ENCODE peak calls at places on chromosome 16, in eight cellular contexts. One of them, this sample, is unnamed.

GRCh38 chr16:82888616-82889015 is 261.8 kb downstream of the CDH13 start:
- DNase-seq in tibial artery: no peak
- DNase-seq in NCI-H1417 treated with DMSO at 0.1 percent for 48 hours: no peak
- DNase-seq in M059J: peak
- DNase-seq in NCI-H524: peak
- DNase-seq in body of pancreas: no peak
- DNase-seq in AG08395: peak
- DNase-seq in stimulated activated CD4-positive, alpha-beta T cell treated with anti-CD3 and anti-CD28 coated beads, Interleukin-2, amount 100 ng/mL, for 4 hours: no peak
- DNase-seq in this sample: no peak

GRCh38 chr16:31064882-31065461 is 9.1 kb downstream of the ZNF668 start:
- DNase-seq in tibial artery: peak
- DNase-seq in NCI-H1417 treated with DMSO at 0.1 percent for 48 hours: no peak
- DNase-seq in M059J: peak
- DNase-seq in NCI-H524: peak
- DNase-seq in body of pancreas: peak
- DNase-seq in AG08395: peak
- DNase-seq in stimulated activated CD4-positive, alpha-beta T cell treated with anti-CD3 and anti-CD28 coated beads, Interleukin-2, amount 100 ng/mL, for 4 hours: no peak
- DNase-seq in this sample: no peak

GRCh38 chr16:11106726-11107125 is 149.3 kb downstream of the SOCS1 start:
- DNase-seq in tibial artery: no peak
- DNase-seq in NCI-H1417 treated with DMSO at 0.1 percent for 48 hours: no peak
- DNase-seq in M059J: no peak
- DNase-seq in NCI-H524: no peak
- DNase-seq in body of pancreas: no peak
- DNase-seq in AG08395: no peak
- DNase-seq in stimulated activated CD4-positive, alpha-beta T cell treated with anti-CD3 and anti-CD28 coated beads, Interleukin-2, amount 100 ng/mL, for 4 hours: no peak
- DNase-seq in this sample: no peak

GRCh38 chr16:63663155-63663554 is 1458.7 kb downstream of the CDH11 start:
- DNase-seq in tibial artery: no peak
- DNase-seq in NCI-H1417 treated with DMSO at 0.1 percent for 48 hours: no peak
- DNase-seq in M059J: no peak
- DNase-seq in NCI-H524: no peak
- DNase-seq in body of pancreas: no peak
- DNase-seq in AG08395: no peak
- DNase-seq in stimulated activated CD4-positive, alpha-beta T cell treated with anti-CD3 and anti-CD28 coated beads, Interleukin-2, amount 100 ng/mL, for 4 hours: no peak
- DNase-seq in this sample: no peak

GRCh38 chr16:79628501-79628975 is 28.0 kb upstream of the MAF start:
- DNase-seq in tibial artery: no peak
- DNase-seq in NCI-H1417 treated with DMSO at 0.1 percent for 48 hours: no peak
- DNase-seq in M059J: peak
- DNase-seq in NCI-H524: no peak
- DNase-seq in body of pancreas: no peak
- DNase-seq in AG08395: no peak
- DNase-seq in stimulated activated CD4-positive, alpha-beta T cell treated with anti-CD3 and anti-CD28 coated beads, Interleukin-2, amount 100 ng/mL, for 4 hours: peak
- DNase-seq in this sample: no peak

GRCh38 chr16:5428932-5429331 is 331.3 kb upstream of the EEF2KMT start:
- DNase-seq in tibial artery: no peak
- DNase-seq in NCI-H1417 treated with DMSO at 0.1 percent for 48 hours: no peak
- DNase-seq in M059J: peak
- DNase-seq in NCI-H524: no peak
- DNase-seq in body of pancreas: no peak
- DNase-seq in AG08395: no peak
- DNase-seq in stimulated activated CD4-positive, alpha-beta T cell treated with anti-CD3 and anti-CD28 coated beads, Interleukin-2, amount 100 ng/mL, for 4 hours: no peak
- DNase-seq in this sample: no peak

GRCh38 chr16:14309906-14310305 is 238.8 kb downstream of the MRTFB start:
- DNase-seq in tibial artery: no peak
- DNase-seq in NCI-H1417 treated with DMSO at 0.1 percent for 48 hours: no peak
- DNase-seq in M059J: no peak
- DNase-seq in NCI-H524: no peak
- DNase-seq in body of pancreas: no peak
- DNase-seq in AG08395: peak
- DNase-seq in stimulated activated CD4-positive, alpha-beta T cell treated with anti-CD3 and anti-CD28 coated beads, Interleukin-2, amount 100 ng/mL, for 4 hours: no peak
- DNase-seq in this sample: no peak

GRCh38 chr16:5509336-5509735 is 411.7 kb upstream of the EEF2KMT start:
- DNase-seq in tibial artery: no peak
- DNase-seq in NCI-H1417 treated with DMSO at 0.1 percent for 48 hours: no peak
- DNase-seq in M059J: no peak
- DNase-seq in NCI-H524: no peak
- DNase-seq in body of pancreas: no peak
- DNase-seq in AG08395: no peak
- DNase-seq in stimulated activated CD4-positive, alpha-beta T cell treated with anti-CD3 and anti-CD28 coated beads, Interleukin-2, amount 100 ng/mL, for 4 hours: no peak
- DNase-seq in this sample: no peak

GRCh38 chr16:75494696-75495601 is at the start of gene CHST6:
- DNase-seq in tibial artery: no peak
- DNase-seq in NCI-H1417 treated with DMSO at 0.1 percent for 48 hours: no peak
- DNase-seq in M059J: peak
- DNase-seq in NCI-H524: no peak
- DNase-seq in body of pancreas: peak
- DNase-seq in AG08395: no peak
- DNase-seq in stimulated activated CD4-positive, alpha-beta T cell treated with anti-CD3 and anti-CD28 coated beads, Interleukin-2, amount 100 ng/mL, for 4 hours: no peak
- DNase-seq in this sample: no peak

GRCh38 chr16:56241596-56241995 is 50.3 kb downstream of the GNAO1 start:
- DNase-seq in tibial artery: no peak
- DNase-seq in NCI-H1417 treated with DMSO at 0.1 percent for 48 hours: no peak
- DNase-seq in M059J: peak
- DNase-seq in NCI-H524: no peak
- DNase-seq in body of pancreas: no peak
- DNase-seq in AG08395: no peak
- DNase-seq in stimulated activated CD4-positive, alpha-beta T cell treated with anti-CD3 and anti-CD28 coated beads, Interleukin-2, amount 100 ng/mL, for 4 hours: no peak
- DNase-seq in this sample: no peak

GRCh38 chr16:693766-694165 is 3.6 kb upstream of the WDR24 start:
- DNase-seq in tibial artery: no peak
- DNase-seq in NCI-H1417 treated with DMSO at 0.1 percent for 48 hours: no peak
- DNase-seq in M059J: no peak
- DNase-seq in NCI-H524: no peak
- DNase-seq in body of pancreas: no peak
- DNase-seq in AG08395: no peak
- DNase-seq in stimulated activated CD4-positive, alpha-beta T cell treated with anti-CD3 and anti-CD28 coated beads, Interleukin-2, amount 100 ng/mL, for 4 hours: no peak
- DNase-seq in this sample: no peak

GRCh38 chr16:84641643-84642358 is 6.5 kb upstream of the KLHL36 start:
- DNase-seq in tibial artery: no peak
- DNase-seq in NCI-H1417 treated with DMSO at 0.1 percent for 48 hours: no peak
- DNase-seq in M059J: no peak
- DNase-seq in NCI-H524: no peak
- DNase-seq in body of pancreas: no peak
- DNase-seq in AG08395: no peak
- DNase-seq in stimulated activated CD4-positive, alpha-beta T cell treated with anti-CD3 and anti-CD28 coated beads, Interleukin-2, amount 100 ng/mL, for 4 hours: no peak
- DNase-seq in this sample: no peak

GRCh38 chr16:49019081-49019633 is 262.5 kb downstream of the CBLN1 start:
- DNase-seq in tibial artery: no peak
- DNase-seq in NCI-H1417 treated with DMSO at 0.1 percent for 48 hours: no peak
- DNase-seq in M059J: peak
- DNase-seq in NCI-H524: peak
- DNase-seq in body of pancreas: no peak
- DNase-seq in AG08395: no peak
- DNase-seq in stimulated activated CD4-positive, alpha-beta T cell treated with anti-CD3 and anti-CD28 coated beads, Interleukin-2, amount 100 ng/mL, for 4 hours: no peak
- DNase-seq in this sample: no peak

GRCh38 chr16:4947722-4948503 is 10.2 kb upstream of the SEC14L5 start:
- DNase-seq in tibial artery: no peak
- DNase-seq in NCI-H1417 treated with DMSO at 0.1 percent for 48 hours: peak
- DNase-seq in M059J: no peak
- DNase-seq in NCI-H524: no peak
- DNase-seq in body of pancreas: no peak
- DNase-seq in AG08395: no peak
- DNase-seq in stimulated activated CD4-positive, alpha-beta T cell treated with anti-CD3 and anti-CD28 coated beads, Interleukin-2, amount 100 ng/mL, for 4 hours: no peak
- DNase-seq in this sample: no peak

GRCh38 chr16:85398050-85398451 is 215.1 kb upstream of the GSE1 start:
- DNase-seq in tibial artery: peak
- DNase-seq in NCI-H1417 treated with DMSO at 0.1 percent for 48 hours: no peak
- DNase-seq in M059J: no peak
- DNase-seq in NCI-H524: no peak
- DNase-seq in body of pancreas: peak
- DNase-seq in AG08395: no peak
- DNase-seq in stimulated activated CD4-positive, alpha-beta T cell treated with anti-CD3 and anti-CD28 coated beads, Interleukin-2, amount 100 ng/mL, for 4 hours: no peak
- DNase-seq in this sample: no peak

GRCh38 chr16:88907768-88908167 is 41.3 kb upstream of the PABPN1L start:
- DNase-seq in tibial artery: no peak
- DNase-seq in NCI-H1417 treated with DMSO at 0.1 percent for 48 hours: no peak
- DNase-seq in M059J: peak
- DNase-seq in NCI-H524: no peak
- DNase-seq in body of pancreas: no peak
- DNase-seq in AG08395: no peak
- DNase-seq in stimulated activated CD4-positive, alpha-beta T cell treated with anti-CD3 and anti-CD28 coated beads, Interleukin-2, amount 100 ng/mL, for 4 hours: no peak
- DNase-seq in this sample: no peak

GRCh38 chr16:54447606-54448440 is 161.2 kb upstream of the IRX3 start:
- DNase-seq in tibial artery: peak
- DNase-seq in NCI-H1417 treated with DMSO at 0.1 percent for 48 hours: no peak
- DNase-seq in M059J: peak
- DNase-seq in NCI-H524: no peak
- DNase-seq in body of pancreas: no peak
- DNase-seq in AG08395: peak
- DNase-seq in stimulated activated CD4-positive, alpha-beta T cell treated with anti-CD3 and anti-CD28 coated beads, Interleukin-2, amount 100 ng/mL, for 4 hours: no peak
- DNase-seq in this sample: no peak

GRCh38 chr16:88591577-88592021 is 21.4 kb downstream of the ZC3H18 start:
- DNase-seq in tibial artery: peak
- DNase-seq in NCI-H1417 treated with DMSO at 0.1 percent for 48 hours: no peak
- DNase-seq in M059J: no peak
- DNase-seq in NCI-H524: no peak
- DNase-seq in body of pancreas: no peak
- DNase-seq in AG08395: no peak
- DNase-seq in stimulated activated CD4-positive, alpha-beta T cell treated with anti-CD3 and anti-CD28 coated beads, Interleukin-2, amount 100 ng/mL, for 4 hours: peak
- DNase-seq in this sample: no peak

GRCh38 chr16:2523801-2524231 is 3.6 kb downstream of the AMDHD2 start:
- DNase-seq in tibial artery: peak
- DNase-seq in NCI-H1417 treated with DMSO at 0.1 percent for 48 hours: no peak
- DNase-seq in M059J: no peak
- DNase-seq in NCI-H524: no peak
- DNase-seq in body of pancreas: no peak
- DNase-seq in AG08395: no peak
- DNase-seq in stimulated activated CD4-positive, alpha-beta T cell treated with anti-CD3 and anti-CD28 coated beads, Interleukin-2, amount 100 ng/mL, for 4 hours: no peak
- DNase-seq in this sample: no peak

GRCh38 chr16:85019659-85020245 is 7.8 kb upstream of the KIAA0513 start:
- DNase-seq in tibial artery: no peak
- DNase-seq in NCI-H1417 treated with DMSO at 0.1 percent for 48 hours: no peak
- DNase-seq in M059J: no peak
- DNase-seq in NCI-H524: no peak
- DNase-seq in body of pancreas: peak
- DNase-seq in AG08395: no peak
- DNase-seq in stimulated activated CD4-positive, alpha-beta T cell treated with anti-CD3 and anti-CD28 coated beads, Interleukin-2, amount 100 ng/mL, for 4 hours: no peak
- DNase-seq in this sample: no peak

GRCh38 chr16:52578007-52578828 is 31.3 kb upstream of the TOX3 start:
- DNase-seq in tibial artery: no peak
- DNase-seq in NCI-H1417 treated with DMSO at 0.1 percent for 48 hours: no peak
- DNase-seq in M059J: no peak
- DNase-seq in NCI-H524: no peak
- DNase-seq in body of pancreas: peak
- DNase-seq in AG08395: no peak
- DNase-seq in stimulated activated CD4-positive, alpha-beta T cell treated with anti-CD3 and anti-CD28 coated beads, Interleukin-2, amount 100 ng/mL, for 4 hours: no peak
- DNase-seq in this sample: no peak

GRCh38 chr16:75402174-75402820 is 31.0 kb downstream of the CFDP1 start:
- DNase-seq in tibial artery: no peak
- DNase-seq in NCI-H1417 treated with DMSO at 0.1 percent for 48 hours: no peak
- DNase-seq in M059J: peak
- DNase-seq in NCI-H524: no peak
- DNase-seq in body of pancreas: no peak
- DNase-seq in AG08395: peak
- DNase-seq in stimulated activated CD4-positive, alpha-beta T cell treated with anti-CD3 and anti-CD28 coated beads, Interleukin-2, amount 100 ng/mL, for 4 hours: no peak
- DNase-seq in this sample: no peak

GRCh38 chr16:47970291-47970931 is 185.4 kb downstream of the ABCC12 start:
- DNase-seq in tibial artery: no peak
- DNase-seq in NCI-H1417 treated with DMSO at 0.1 percent for 48 hours: no peak
- DNase-seq in M059J: peak
- DNase-seq in NCI-H524: no peak
- DNase-seq in body of pancreas: no peak
- DNase-seq in AG08395: peak
- DNase-seq in stimulated activated CD4-positive, alpha-beta T cell treated with anti-CD3 and anti-CD28 coated beads, Interleukin-2, amount 100 ng/mL, for 4 hours: no peak
- DNase-seq in this sample: no peak

GRCh38 chr16:81544691-81545365 is 100.2 kb downstream of the CMIP start:
- DNase-seq in tibial artery: no peak
- DNase-seq in NCI-H1417 treated with DMSO at 0.1 percent for 48 hours: no peak
- DNase-seq in M059J: no peak
- DNase-seq in NCI-H524: no peak
- DNase-seq in body of pancreas: no peak
- DNase-seq in AG08395: no peak
- DNase-seq in stimulated activated CD4-positive, alpha-beta T cell treated with anti-CD3 and anti-CD28 coated beads, Interleukin-2, amount 100 ng/mL, for 4 hours: no peak
- DNase-seq in this sample: no peak

GRCh38 chr16:55062446-55062845 is 131.8 kb downstream of the IRX5 start:
- DNase-seq in tibial artery: no peak
- DNase-seq in NCI-H1417 treated with DMSO at 0.1 percent for 48 hours: no peak
- DNase-seq in M059J: no peak
- DNase-seq in NCI-H524: no peak
- DNase-seq in body of pancreas: no peak
- DNase-seq in AG08395: peak
- DNase-seq in stimulated activated CD4-positive, alpha-beta T cell treated with anti-CD3 and anti-CD28 coated beads, Interleukin-2, amount 100 ng/mL, for 4 hours: no peak
- DNase-seq in this sample: no peak

GRCh38 chr16:50099957-50100648 is 34.3 kb downstream of the HEATR3 start:
- DNase-seq in tibial artery: no peak
- DNase-seq in NCI-H1417 treated with DMSO at 0.1 percent for 48 hours: no peak
- DNase-seq in M059J: no peak
- DNase-seq in NCI-H524: no peak
- DNase-seq in body of pancreas: no peak
- DNase-seq in AG08395: no peak
- DNase-seq in stimulated activated CD4-positive, alpha-beta T cell treated with anti-CD3 and anti-CD28 coated beads, Interleukin-2, amount 100 ng/mL, for 4 hours: no peak
- DNase-seq in this sample: no peak

GRCh38 chr16:71338193-71338592 is 20.3 kb upstream of the CALB2 start:
- DNase-seq in tibial artery: no peak
- DNase-seq in NCI-H1417 treated with DMSO at 0.1 percent for 48 hours: no peak
- DNase-seq in M059J: peak
- DNase-seq in NCI-H524: no peak
- DNase-seq in body of pancreas: no peak
- DNase-seq in AG08395: no peak
- DNase-seq in stimulated activated CD4-positive, alpha-beta T cell treated with anti-CD3 and anti-CD28 coated beads, Interleukin-2, amount 100 ng/mL, for 4 hours: no peak
- DNase-seq in this sample: no peak

GRCh38 chr16:85507342-85507741 is 105.8 kb upstream of the GSE1 start:
- DNase-seq in tibial artery: no peak
- DNase-seq in NCI-H1417 treated with DMSO at 0.1 percent for 48 hours: no peak
- DNase-seq in M059J: peak
- DNase-seq in NCI-H524: no peak
- DNase-seq in body of pancreas: no peak
- DNase-seq in AG08395: no peak
- DNase-seq in stimulated activated CD4-positive, alpha-beta T cell treated with anti-CD3 and anti-CD28 coated beads, Interleukin-2, amount 100 ng/mL, for 4 hours: no peak
- DNase-seq in this sample: no peak

GRCh38 chr16:23317266-23317661 is 15.2 kb downstream of the SCNN1B start:
- DNase-seq in tibial artery: no peak
- DNase-seq in NCI-H1417 treated with DMSO at 0.1 percent for 48 hours: no peak
- DNase-seq in M059J: peak
- DNase-seq in NCI-H524: no peak
- DNase-seq in body of pancreas: peak
- DNase-seq in AG08395: no peak
- DNase-seq in stimulated activated CD4-positive, alpha-beta T cell treated with anti-CD3 and anti-CD28 coated beads, Interleukin-2, amount 100 ng/mL, for 4 hours: no peak
- DNase-seq in this sample: peak

GRCh38 chr16:57503366-57503765 is 17.1 kb upstream of the DOK4 start:
- DNase-seq in tibial artery: no peak
- DNase-seq in NCI-H1417 treated with DMSO at 0.1 percent for 48 hours: peak
- DNase-seq in M059J: no peak
- DNase-seq in NCI-H524: peak
- DNase-seq in body of pancreas: no peak
- DNase-seq in AG08395: no peak
- DNase-seq in stimulated activated CD4-positive, alpha-beta T cell treated with anti-CD3 and anti-CD28 coated beads, Interleukin-2, amount 100 ng/mL, for 4 hours: no peak
- DNase-seq in this sample: peak

GRCh38 chr16:73173396-73173795 is 125.5 kb upstream of the ZFHX3 start:
- DNase-seq in tibial artery: peak
- DNase-seq in NCI-H1417 treated with DMSO at 0.1 percent for 48 hours: no peak
- DNase-seq in M059J: no peak
- DNase-seq in NCI-H524: no peak
- DNase-seq in body of pancreas: no peak
- DNase-seq in AG08395: peak
- DNase-seq in stimulated activated CD4-positive, alpha-beta T cell treated with anti-CD3 and anti-CD28 coated beads, Interleukin-2, amount 100 ng/mL, for 4 hours: no peak
- DNase-seq in this sample: no peak

GRCh38 chr16:14248791-14249190 is 177.7 kb downstream of the MRTFB start:
- DNase-seq in tibial artery: no peak
- DNase-seq in NCI-H1417 treated with DMSO at 0.1 percent for 48 hours: no peak
- DNase-seq in M059J: no peak
- DNase-seq in NCI-H524: no peak
- DNase-seq in body of pancreas: no peak
- DNase-seq in AG08395: no peak
- DNase-seq in stimulated activated CD4-positive, alpha-beta T cell treated with anti-CD3 and anti-CD28 coated beads, Interleukin-2, amount 100 ng/mL, for 4 hours: no peak
- DNase-seq in this sample: no peak

GRCh38 chr16:89246903-89247733 is 29.6 kb downstream of the ZNF778 start:
- DNase-seq in tibial artery: peak
- DNase-seq in NCI-H1417 treated with DMSO at 0.1 percent for 48 hours: no peak
- DNase-seq in M059J: peak
- DNase-seq in NCI-H524: peak
- DNase-seq in body of pancreas: peak
- DNase-seq in AG08395: peak
- DNase-seq in stimulated activated CD4-positive, alpha-beta T cell treated with anti-CD3 and anti-CD28 coated beads, Interleukin-2, amount 100 ng/mL, for 4 hours: peak
- DNase-seq in this sample: no peak

GRCh38 chr16:67112591-67113399 is 3.1 kb downstream of the PHAF1 start:
- DNase-seq in tibial artery: no peak
- DNase-seq in NCI-H1417 treated with DMSO at 0.1 percent for 48 hours: no peak
- DNase-seq in M059J: no peak
- DNase-seq in NCI-H524: no peak
- DNase-seq in body of pancreas: no peak
- DNase-seq in AG08395: no peak
- DNase-seq in stimulated activated CD4-positive, alpha-beta T cell treated with anti-CD3 and anti-CD28 coated beads, Interleukin-2, amount 100 ng/mL, for 4 hours: no peak
- DNase-seq in this sample: no peak

This sample was measured in NCI-H187 treated with DMSO at 0.1 percent for 48 hours.